ENCODE peak calls at places on chromosomes 12 and 14, in seven cellular contexts. F is neuronal stem cell; X is CD8-positive, alpha-beta T cell; T is OCI-LY7; U is kidney; M is WERI-Rb-1; K is HepG2. R is an unnamed sample.

GRCh38 chr12:42741771-42742510 is 152.4 kb upstream of the PRICKLE1 start:
- DNase-seq in U (no peak), F (no peak), T (no peak), M (no peak), K (no peak), X (no peak), R (no peak)

GRCh38 chr14:101961011-101961721 is 3.2 kb upstream of the DYNC1H1 start:
- DNase-seq in X (peak), T (peak), U (peak), K (peak), M (peak), F (peak), R (peak)

GRCh38 chr14:30443368-30444007 is 115.5 kb upstream of the G2E3 start:
- DNase-seq in K (peak), U (no peak), M (no peak), F (peak), X (no peak), T (peak), R (no peak)

GRCh38 chr14:95496111-95496681 is 20.3 kb downstream of the SYNE3 start:
- DNase-seq in K (no peak), M (no peak), T (no peak), U (peak), F (no peak), X (no peak), R (no peak)

GRCh38 chr14:52307376-52307775 is 6.7 kb upstream of the PTGER2 start:
- DNase-seq in M (no peak), T (no peak), K (peak), X (no peak), U (no peak), F (no peak), R (no peak)

GRCh38 chr14:33364536-33364935 is 425.9 kb downstream of the NPAS3 start:
- DNase-seq in T (no peak), X (no peak), M (peak), F (peak), K (no peak), U (no peak), R (no peak)

GRCh38 chr14:74947353-74948227 is 7.8 kb downstream of the PGF start:
- DNase-seq in U (no peak), K (no peak), T (no peak), F (no peak), X (no peak), M (no peak), R (no peak)

GRCh38 chr14:71166434-71166833 is 259.2 kb downstream of the PCNX1 start:
- DNase-seq in U (no peak), M (peak), X (no peak), T (peak), K (peak), F (no peak), R (peak)

GRCh38 chr14:104150201-104151027 is 12.0 kb downstream of the KIF26A start:
- DNase-seq in U (peak), X (peak), K (no peak), T (no peak), F (no peak), M (peak), R (no peak)

GRCh38 chr12:42584539-42585174 is 4.9 kb downstream of the PRICKLE1 start:
- DNase-seq in F (no peak), T (no peak), U (no peak), M (no peak), X (no peak), K (no peak), R (no peak)

GRCh38 chr14:36096090-36096489 is 80.4 kb downstream of the PTCSC3 start:
- DNase-seq in U (no peak), T (no peak), F (no peak), M (no peak), X (no peak), K (no peak), R (no peak)

GRCh38 chr12:84397846-84398245 is 514.8 kb downstream of the SLC6A15 start:
- DNase-seq in X (no peak), M (no peak), U (no peak), K (no peak), T (no peak), F (no peak), R (no peak)

GRCh38 chr14:74048291-74048690 is 29.1 kb downstream of the BBOF1 start:
- DNase-seq in U (no peak), M (no peak), X (no peak), T (peak), K (no peak), F (no peak), R (no peak)

GRCh38 chr12:108419949-108420348 is 80.8 kb upstream of the CMKLR1 start:
- DNase-seq in K (no peak), T (no peak), X (no peak), U (no peak), M (no peak), F (no peak), R (no peak)

GRCh38 chr12:53696285-53696654 is 20.4 kb upstream of the ATP5MC2 start:
- DNase-seq in X (no peak), T (peak), K (peak), U (no peak), M (peak), F (peak), R (peak)

GRCh38 chr14:56189306-56189705 is 71.1 kb downstream of the PELI2 start:
- DNase-seq in F (no peak), X (no peak), K (no peak), T (no peak), M (no peak), U (no peak), R (no peak)

GRCh38 chr12:29228474-29229157 is 79.5 kb downstream of the FAR2 start:
- DNase-seq in M (no peak), X (no peak), U (no peak), F (no peak), T (no peak), K (no peak), R (no peak)

GRCh38 chr14:80948291-80948690 is 6.8 kb upstream of the CEP128 start:
- DNase-seq in U (no peak), F (no peak), K (no peak), M (no peak), X (no peak), T (no peak), R (no peak)
- H3K27ac ChIP-seq in U (no peak), F (no peak), K (no peak), M (no peak), X (no peak), T (no peak), R (no peak)

DNA sequence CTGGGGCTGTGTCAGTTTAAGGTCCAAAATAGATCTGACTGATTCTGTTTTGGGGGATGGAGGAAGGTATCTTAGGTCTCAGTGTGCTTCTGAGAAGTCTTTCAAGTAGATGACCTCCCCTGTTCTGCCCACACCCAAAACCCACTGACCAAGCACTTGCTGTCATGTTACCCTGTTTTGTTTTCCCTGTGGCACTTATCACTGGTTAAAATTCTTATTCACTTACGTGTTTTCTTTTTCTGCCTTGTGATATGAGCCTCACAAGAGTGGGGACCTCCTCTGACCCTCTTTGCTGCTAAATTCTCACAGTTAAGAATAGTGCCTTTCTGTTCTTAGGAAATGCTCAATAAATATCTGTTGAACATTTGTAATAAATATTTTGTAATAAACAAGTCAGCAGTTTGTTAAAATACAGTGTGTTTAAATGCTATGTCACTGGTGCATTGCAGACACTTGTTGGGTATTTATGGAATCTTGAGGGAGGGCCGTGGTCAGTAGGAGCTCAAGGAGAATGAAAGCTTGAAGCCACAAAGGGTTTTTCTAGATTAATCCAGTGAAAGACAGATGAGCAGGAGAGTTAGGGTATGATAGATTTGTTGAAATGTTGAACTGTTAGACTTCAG is 20.9 kb downstream of the PLEKHA5 start:
- DNase-seq in K (no peak), T (no peak), M (no peak), X (no peak), F (no peak), U (no peak), R (no peak)
- H3K27ac ChIP-seq in K (no peak), T (no peak), M (no peak), X (no peak), F (no peak), U (peak), R (no peak)

GRCh38 chr12:103547929-103548328 is 39.1 kb upstream of the STAB2 start:
- DNase-seq in U (no peak), M (peak), T (no peak), X (no peak), F (no peak), K (no peak), R (no peak)

GRCh38 chr12:103546959-103547358 is 40.1 kb upstream of the STAB2 start:
- DNase-seq in K (no peak), F (no peak), X (no peak), M (no peak), U (no peak), T (no peak), R (no peak)

GRCh38 chr12:103548622-103549601 is 38.2 kb upstream of the STAB2 start:
- DNase-seq in T (peak), F (peak), M (peak), U (no peak), K (peak), X (peak), R (no peak)
- H3K27ac ChIP-seq in T (no peak), F (no peak), M (no peak), U (no peak), K (no peak), X (no peak), R (no peak)

GRCh38 chr14:63492391-63492790 is 50.8 kb downstream of the PPP2R5E start:
- DNase-seq in X (no peak), M (no peak), T (no peak), U (no peak), F (no peak), K (no peak), R (no peak)
- H3K27ac ChIP-seq in X (no peak), M (no peak), T (no peak), U (no peak), F (no peak), K (no peak), R (no peak)

GRCh38 chr14:99809376-99809775 is 16.2 kb downstream of the EML1 start:
- DNase-seq in U (no peak), K (no peak), F (no peak), T (no peak), X (no peak), M (no peak), R (no peak)
- H3K27ac ChIP-seq in U (no peak), K (no peak), F (no peak), T (no peak), X (no peak), M (no peak), R (peak)

GRCh38 chr14:68562911-68563255 is 230.0 kb downstream of the ZFP36L1 start:
- DNase-seq in F (no peak), M (no peak), T (no peak), U (no peak), X (no peak), K (no peak), R (no peak)
- H3K27ac ChIP-seq in F (no peak), M (no peak), T (no peak), U (no peak), X (no peak), K (peak), R (peak)

GRCh38 chr14:51074986-51075385 is 19.9 kb downstream of the TRIM9 start:
- DNase-seq in K (no peak), M (no peak), T (no peak), X (no peak), F (no peak), U (no peak), R (no peak)
- H3K27ac ChIP-seq in K (no peak), M (no peak), T (no peak), X (no peak), F (no peak), U (no peak), R (no peak)

GRCh38 chr12:100926669-100927248 is 132.2 kb downstream of the ANO4 start:
- DNase-seq in F (peak), T (no peak), M (peak), U (no peak), K (peak), X (no peak), R (no peak)
- H3K27ac ChIP-seq in F (no peak), T (no peak), M (no peak), U (no peak), K (no peak), X (no peak), R (no peak)

GRCh38 chr12:6839482-6840201 is 1.1 kb upstream of the GNB3 start:
- DNase-seq in M (peak), T (peak), F (no peak), X (no peak), U (no peak), K (no peak), R (no peak)
- H3K27ac ChIP-seq in M (peak), T (peak), F (peak), X (no peak), U (no peak), K (no peak), R (no peak)

GRCh38 chr14:59490756-59491155 is 6.4 kb downstream of the JKAMP start:
- DNase-seq in T (no peak), U (no peak), K (no peak), F (no peak), M (no peak), X (no peak), R (no peak)
- H3K27ac ChIP-seq in T (no peak), U (no peak), K (no peak), F (no peak), M (no peak), X (no peak), R (no peak)